ENCODE peak calls at places on chromosome 15, in eight cellular contexts. One of them, this sample, is unnamed.

GRCh38 chr15:82186748-82187415 is 75.7 kb downstream of the EFL1 start:
- DNase-seq in fibroblast of mammary gland: no peak
- DNase-seq in foreskin fibroblast: no peak
- DNase-seq in activated CD8-positive, alpha-beta T cell treated with anti-CD3 and anti-CD28 coated beads for 36 hours: no peak
- DNase-seq in stimulated activated CD4-positive, alpha-beta T cell treated with anti-CD3 and anti-CD28 coated beads, Interleukin-4, amount 100 ng/mL, for 4 hours: no peak
- DNase-seq in amniotic epithelial cell: no peak
- DNase-seq in OCI-LY7: no peak
- DNase-seq in tibial artery: no peak
- DNase-seq in this sample: no peak

GRCh38 chr15:33994005-33994615 is 25.8 kb downstream of the CHRM5 start:
- DNase-seq in amniotic epithelial cell: peak
- DNase-seq in OCI-LY7: peak
- DNase-seq in stimulated activated CD4-positive, alpha-beta T cell treated with anti-CD3 and anti-CD28 coated beads, Interleukin-4, amount 100 ng/mL, for 4 hours: no peak
- DNase-seq in fibroblast of mammary gland: peak
- DNase-seq in tibial artery: no peak
- DNase-seq in foreskin fibroblast: peak
- DNase-seq in activated CD8-positive, alpha-beta T cell treated with anti-CD3 and anti-CD28 coated beads for 36 hours: peak
- DNase-seq in this sample: peak

GRCh38 chr15:64151727-64152506 is at the start of gene SNX22:
- DNase-seq in activated CD8-positive, alpha-beta T cell treated with anti-CD3 and anti-CD28 coated beads for 36 hours: peak
- DNase-seq in OCI-LY7: peak
- DNase-seq in amniotic epithelial cell: no peak
- DNase-seq in foreskin fibroblast: no peak
- DNase-seq in fibroblast of mammary gland: no peak
- DNase-seq in stimulated activated CD4-positive, alpha-beta T cell treated with anti-CD3 and anti-CD28 coated beads, Interleukin-4, amount 100 ng/mL, for 4 hours: no peak
- DNase-seq in tibial artery: no peak
- DNase-seq in this sample: no peak

GRCh38 chr15:101478701-101479341 is 10.7 kb downstream of the PCSK6 start:
- DNase-seq in activated CD8-positive, alpha-beta T cell treated with anti-CD3 and anti-CD28 coated beads for 36 hours: no peak
- DNase-seq in foreskin fibroblast: no peak
- DNase-seq in fibroblast of mammary gland: no peak
- DNase-seq in amniotic epithelial cell: no peak
- DNase-seq in tibial artery: no peak
- DNase-seq in stimulated activated CD4-positive, alpha-beta T cell treated with anti-CD3 and anti-CD28 coated beads, Interleukin-4, amount 100 ng/mL, for 4 hours: no peak
- DNase-seq in OCI-LY7: no peak
- DNase-seq in this sample: no peak

GRCh38 chr15:75646944-75647364 is 758 bp upstream of the SNX33 start:
- DNase-seq in stimulated activated CD4-positive, alpha-beta T cell treated with anti-CD3 and anti-CD28 coated beads, Interleukin-4, amount 100 ng/mL, for 4 hours: no peak
- DNase-seq in activated CD8-positive, alpha-beta T cell treated with anti-CD3 and anti-CD28 coated beads for 36 hours: no peak
- DNase-seq in fibroblast of mammary gland: no peak
- DNase-seq in amniotic epithelial cell: peak
- DNase-seq in tibial artery: no peak
- DNase-seq in foreskin fibroblast: no peak
- DNase-seq in OCI-LY7: no peak
- DNase-seq in this sample: no peak

GRCh38 chr15:100671858-100672543 is 69.6 kb downstream of the ASB7 start:
- DNase-seq in fibroblast of mammary gland: peak
- DNase-seq in amniotic epithelial cell: peak
- DNase-seq in foreskin fibroblast: peak
- DNase-seq in stimulated activated CD4-positive, alpha-beta T cell treated with anti-CD3 and anti-CD28 coated beads, Interleukin-4, amount 100 ng/mL, for 4 hours: no peak
- DNase-seq in activated CD8-positive, alpha-beta T cell treated with anti-CD3 and anti-CD28 coated beads for 36 hours: no peak
- DNase-seq in tibial artery: no peak
- DNase-seq in OCI-LY7: peak
- DNase-seq in this sample: peak

GRCh38 chr15:78350058-78350457 is 9.9 kb downstream of the CRABP1 start:
- DNase-seq in fibroblast of mammary gland: no peak
- DNase-seq in activated CD8-positive, alpha-beta T cell treated with anti-CD3 and anti-CD28 coated beads for 36 hours: no peak
- DNase-seq in stimulated activated CD4-positive, alpha-beta T cell treated with anti-CD3 and anti-CD28 coated beads, Interleukin-4, amount 100 ng/mL, for 4 hours: no peak
- DNase-seq in tibial artery: no peak
- DNase-seq in OCI-LY7: no peak
- DNase-seq in amniotic epithelial cell: no peak
- DNase-seq in foreskin fibroblast: no peak
- DNase-seq in this sample: no peak

GRCh38 chr15:80561500-80561899 is 133.6 kb upstream of the ABHD17C start:
- DNase-seq in activated CD8-positive, alpha-beta T cell treated with anti-CD3 and anti-CD28 coated beads for 36 hours: no peak
- DNase-seq in fibroblast of mammary gland: peak
- DNase-seq in OCI-LY7: no peak
- DNase-seq in stimulated activated CD4-positive, alpha-beta T cell treated with anti-CD3 and anti-CD28 coated beads, Interleukin-4, amount 100 ng/mL, for 4 hours: no peak
- DNase-seq in foreskin fibroblast: peak
- DNase-seq in tibial artery: no peak
- DNase-seq in amniotic epithelial cell: peak
- DNase-seq in this sample: no peak

GRCh38 chr15:85379403-85380131 is 836 bp upstream of the AKAP13 start:
- DNase-seq in activated CD8-positive, alpha-beta T cell treated with anti-CD3 and anti-CD28 coated beads for 36 hours: peak
- DNase-seq in tibial artery: no peak
- DNase-seq in OCI-LY7: peak
- DNase-seq in amniotic epithelial cell: no peak
- DNase-seq in fibroblast of mammary gland: no peak
- DNase-seq in stimulated activated CD4-positive, alpha-beta T cell treated with anti-CD3 and anti-CD28 coated beads, Interleukin-4, amount 100 ng/mL, for 4 hours: peak
- DNase-seq in foreskin fibroblast: peak
- DNase-seq in this sample: peak

GRCh38 chr15:44158111-44158510 is 37.0 kb downstream of the FRMD5 start:
- DNase-seq in stimulated activated CD4-positive, alpha-beta T cell treated with anti-CD3 and anti-CD28 coated beads, Interleukin-4, amount 100 ng/mL, for 4 hours: no peak
- DNase-seq in foreskin fibroblast: no peak
- DNase-seq in OCI-LY7: no peak
- DNase-seq in fibroblast of mammary gland: no peak
- DNase-seq in activated CD8-positive, alpha-beta T cell treated with anti-CD3 and anti-CD28 coated beads for 36 hours: no peak
- DNase-seq in tibial artery: no peak
- DNase-seq in amniotic epithelial cell: no peak
- DNase-seq in this sample: no peak

GRCh38 chr15:48963524-48964113 is at the start of gene SHC4:
- DNase-seq in OCI-LY7: no peak
- DNase-seq in amniotic epithelial cell: peak
- DNase-seq in stimulated activated CD4-positive, alpha-beta T cell treated with anti-CD3 and anti-CD28 coated beads, Interleukin-4, amount 100 ng/mL, for 4 hours: no peak
- DNase-seq in activated CD8-positive, alpha-beta T cell treated with anti-CD3 and anti-CD28 coated beads for 36 hours: peak
- DNase-seq in fibroblast of mammary gland: peak
- DNase-seq in tibial artery: peak
- DNase-seq in foreskin fibroblast: peak
- DNase-seq in this sample: peak

GRCh38 chr15:34233614-34234013 is 8.8 kb downstream of the EMC4 start:
- DNase-seq in OCI-LY7: no peak
- DNase-seq in fibroblast of mammary gland: no peak
- DNase-seq in amniotic epithelial cell: no peak
- DNase-seq in activated CD8-positive, alpha-beta T cell treated with anti-CD3 and anti-CD28 coated beads for 36 hours: no peak
- DNase-seq in stimulated activated CD4-positive, alpha-beta T cell treated with anti-CD3 and anti-CD28 coated beads, Interleukin-4, amount 100 ng/mL, for 4 hours: no peak
- DNase-seq in tibial artery: no peak
- DNase-seq in foreskin fibroblast: no peak
- DNase-seq in this sample: no peak

GRCh38 chr15:91752081-91752810 is 101.3 kb upstream of the SLCO3A1 start:
- DNase-seq in stimulated activated CD4-positive, alpha-beta T cell treated with anti-CD3 and anti-CD28 coated beads, Interleukin-4, amount 100 ng/mL, for 4 hours: no peak
- DNase-seq in tibial artery: no peak
- DNase-seq in foreskin fibroblast: no peak
- DNase-seq in fibroblast of mammary gland: no peak
- DNase-seq in activated CD8-positive, alpha-beta T cell treated with anti-CD3 and anti-CD28 coated beads for 36 hours: no peak
- DNase-seq in amniotic epithelial cell: no peak
- DNase-seq in OCI-LY7: no peak
- DNase-seq in this sample: no peak

GRCh38 chr15:26260517-26261133 is 397.5 kb upstream of the ATP10A start:
- DNase-seq in amniotic epithelial cell: no peak
- DNase-seq in tibial artery: no peak
- DNase-seq in OCI-LY7: peak
- DNase-seq in stimulated activated CD4-positive, alpha-beta T cell treated with anti-CD3 and anti-CD28 coated beads, Interleukin-4, amount 100 ng/mL, for 4 hours: no peak
- DNase-seq in activated CD8-positive, alpha-beta T cell treated with anti-CD3 and anti-CD28 coated beads for 36 hours: peak
- DNase-seq in fibroblast of mammary gland: peak
- DNase-seq in foreskin fibroblast: peak
- DNase-seq in this sample: no peak

GRCh38 chr15:80160570-80161156 is 7.9 kb downstream of the FAH start:
- DNase-seq in tibial artery: peak
- DNase-seq in stimulated activated CD4-positive, alpha-beta T cell treated with anti-CD3 and anti-CD28 coated beads, Interleukin-4, amount 100 ng/mL, for 4 hours: peak
- DNase-seq in fibroblast of mammary gland: peak
- DNase-seq in foreskin fibroblast: peak
- DNase-seq in activated CD8-positive, alpha-beta T cell treated with anti-CD3 and anti-CD28 coated beads for 36 hours: peak
- DNase-seq in amniotic epithelial cell: peak
- DNase-seq in OCI-LY7: peak
- DNase-seq in this sample: peak

GRCh38 chr15:99438691-99439523 is 126.9 kb upstream of the MEF2A start:
- DNase-seq in fibroblast of mammary gland: no peak
- DNase-seq in tibial artery: peak
- DNase-seq in amniotic epithelial cell: peak
- DNase-seq in stimulated activated CD4-positive, alpha-beta T cell treated with anti-CD3 and anti-CD28 coated beads, Interleukin-4, amount 100 ng/mL, for 4 hours: peak
- DNase-seq in OCI-LY7: no peak
- DNase-seq in foreskin fibroblast: no peak
- DNase-seq in activated CD8-positive, alpha-beta T cell treated with anti-CD3 and anti-CD28 coated beads for 36 hours: peak
- DNase-seq in this sample: no peak

GRCh38 chr15:64667736-64668161 is 107.6 kb downstream of the RBPMS2 start:
- DNase-seq in OCI-LY7: no peak
- DNase-seq in fibroblast of mammary gland: peak
- DNase-seq in foreskin fibroblast: peak
- DNase-seq in amniotic epithelial cell: peak
- DNase-seq in activated CD8-positive, alpha-beta T cell treated with anti-CD3 and anti-CD28 coated beads for 36 hours: no peak
- DNase-seq in stimulated activated CD4-positive, alpha-beta T cell treated with anti-CD3 and anti-CD28 coated beads, Interleukin-4, amount 100 ng/mL, for 4 hours: no peak
- DNase-seq in tibial artery: no peak
- DNase-seq in this sample: peak

GRCh38 chr15:89200182-89200581 is 21.2 kb downstream of the RLBP1 start:
- DNase-seq in stimulated activated CD4-positive, alpha-beta T cell treated with anti-CD3 and anti-CD28 coated beads, Interleukin-4, amount 100 ng/mL, for 4 hours: no peak
- DNase-seq in tibial artery: no peak
- DNase-seq in fibroblast of mammary gland: no peak
- DNase-seq in OCI-LY7: no peak
- DNase-seq in activated CD8-positive, alpha-beta T cell treated with anti-CD3 and anti-CD28 coated beads for 36 hours: no peak
- DNase-seq in amniotic epithelial cell: no peak
- DNase-seq in foreskin fibroblast: no peak
- DNase-seq in this sample: no peak

GRCh38 chr15:52090193-52090592 is 22.4 kb downstream of the BCL2L10 start:
- DNase-seq in OCI-LY7: no peak
- DNase-seq in foreskin fibroblast: no peak
- DNase-seq in amniotic epithelial cell: no peak
- DNase-seq in stimulated activated CD4-positive, alpha-beta T cell treated with anti-CD3 and anti-CD28 coated beads, Interleukin-4, amount 100 ng/mL, for 4 hours: no peak
- DNase-seq in activated CD8-positive, alpha-beta T cell treated with anti-CD3 and anti-CD28 coated beads for 36 hours: no peak
- DNase-seq in fibroblast of mammary gland: no peak
- DNase-seq in tibial artery: no peak
- DNase-seq in this sample: no peak

GRCh38 chr15:43772624-43773023 is 4.1 kb downstream of the ELL3 start:
- DNase-seq in amniotic epithelial cell: no peak
- DNase-seq in OCI-LY7: no peak
- DNase-seq in foreskin fibroblast: no peak
- DNase-seq in stimulated activated CD4-positive, alpha-beta T cell treated with anti-CD3 and anti-CD28 coated beads, Interleukin-4, amount 100 ng/mL, for 4 hours: no peak
- DNase-seq in fibroblast of mammary gland: no peak
- DNase-seq in activated CD8-positive, alpha-beta T cell treated with anti-CD3 and anti-CD28 coated beads for 36 hours: no peak
- DNase-seq in tibial artery: no peak
- DNase-seq in this sample: no peak

GRCh38 chr15:92901053-92901761 is 1.1 kb downstream of the CHD2 start:
- DNase-seq in tibial artery: no peak
- DNase-seq in OCI-LY7: peak
- DNase-seq in activated CD8-positive, alpha-beta T cell treated with anti-CD3 and anti-CD28 coated beads for 36 hours: no peak
- DNase-seq in stimulated activated CD4-positive, alpha-beta T cell treated with anti-CD3 and anti-CD28 coated beads, Interleukin-4, amount 100 ng/mL, for 4 hours: no peak
- DNase-seq in foreskin fibroblast: no peak
- DNase-seq in fibroblast of mammary gland: no peak
- DNase-seq in amniotic epithelial cell: no peak
- DNase-seq in this sample: no peak

GRCh38 chr15:70701891-70702568 is 61.3 kb downstream of the UACA start:
- DNase-seq in stimulated activated CD4-positive, alpha-beta T cell treated with anti-CD3 and anti-CD28 coated beads, Interleukin-4, amount 100 ng/mL, for 4 hours: no peak
- DNase-seq in tibial artery: no peak
- DNase-seq in amniotic epithelial cell: peak
- DNase-seq in OCI-LY7: no peak
- DNase-seq in foreskin fibroblast: peak
- DNase-seq in fibroblast of mammary gland: peak
- DNase-seq in activated CD8-positive, alpha-beta T cell treated with anti-CD3 and anti-CD28 coated beads for 36 hours: no peak
- DNase-seq in this sample: peak

GRCh38 chr15:100525894-100526512 is 2.7 kb downstream of the CERS3 start:
- DNase-seq in tibial artery: peak
- DNase-seq in fibroblast of mammary gland: no peak
- DNase-seq in foreskin fibroblast: no peak
- DNase-seq in OCI-LY7: no peak
- DNase-seq in activated CD8-positive, alpha-beta T cell treated with anti-CD3 and anti-CD28 coated beads for 36 hours: no peak
- DNase-seq in stimulated activated CD4-positive, alpha-beta T cell treated with anti-CD3 and anti-CD28 coated beads, Interleukin-4, amount 100 ng/mL, for 4 hours: no peak
- DNase-seq in amniotic epithelial cell: no peak
- DNase-seq in this sample: peak

GRCh38 chr15:88403461-88403860 is 63.7 kb downstream of the MRPL46 start:
- DNase-seq in activated CD8-positive, alpha-beta T cell treated with anti-CD3 and anti-CD28 coated beads for 36 hours: no peak
- DNase-seq in amniotic epithelial cell: no peak
- DNase-seq in fibroblast of mammary gland: no peak
- DNase-seq in foreskin fibroblast: no peak
- DNase-seq in tibial artery: no peak
- DNase-seq in stimulated activated CD4-positive, alpha-beta T cell treated with anti-CD3 and anti-CD28 coated beads, Interleukin-4, amount 100 ng/mL, for 4 hours: no peak
- DNase-seq in OCI-LY7: peak
- DNase-seq in this sample: no peak

GRCh38 chr15:25408428-25408827 is 30.4 kb downstream of the UBE3A start:
- DNase-seq in fibroblast of mammary gland: no peak
- DNase-seq in tibial artery: no peak
- DNase-seq in stimulated activated CD4-positive, alpha-beta T cell treated with anti-CD3 and anti-CD28 coated beads, Interleukin-4, amount 100 ng/mL, for 4 hours: no peak
- DNase-seq in foreskin fibroblast: no peak
- DNase-seq in OCI-LY7: no peak
- DNase-seq in amniotic epithelial cell: peak
- DNase-seq in activated CD8-positive, alpha-beta T cell treated with anti-CD3 and anti-CD28 coated beads for 36 hours: no peak
- DNase-seq in this sample: no peak

This sample was measured in fibroblast of gingiva.